ENCODE peak calls at places on chromosome 6, in ten cellular contexts. G is esophagus squamous epithelium, C is A549, Z is NB4, K is nephron progenitor cell, E is IMR-90, M is thyroid gland, H is upper lobe of left lung, D is DND-41, U is D721Med. O is an unnamed sample.

GRCh38 chr6:43644940-43645612 is at the start of gene RSPH9:
- DNase-seq in G (no peak), C (no peak), Z (no peak), K (peak), E (peak), M (peak), H (peak), D (no peak), U (no peak), O (peak)

GRCh38 chr6:6851059-6851658 is 256.6 kb upstream of the RREB1 start:
- DNase-seq in G (no peak), C (peak), Z (no peak), K (no peak), E (peak), M (no peak), H (no peak), D (no peak), U (no peak), O (no peak)

GRCh38 chr6:71403422-71404134 is 115.0 kb downstream of the OGFRL1 start:
- DNase-seq in G (no peak), C (no peak), Z (no peak), K (no peak), E (no peak), M (no peak), H (no peak), D (no peak), U (no peak), O (no peak)

GRCh38 chr6:122829456-122829855 is 40.4 kb downstream of the SMPDL3A start:
- DNase-seq in G (no peak), C (no peak), Z (no peak), K (no peak), E (no peak), M (no peak), H (no peak), D (no peak), U (no peak), O (no peak)

GRCh38 chr6:108163644-108164536 is 1.9 kb upstream of the NR2E1 start:
- DNase-seq in G (no peak), C (no peak), Z (peak), K (no peak), E (no peak), M (no peak), H (peak), D (no peak), U (no peak), O (no peak)

GRCh38 chr6:134175532-134176282 is 123.3 kb upstream of the SLC2A12 start:
- DNase-seq in G (peak), C (peak), Z (peak), K (no peak), E (peak), M (peak), H (peak), D (no peak), U (no peak), O (no peak)

GRCh38 chr6:76644231-76644630 is 571.8 kb upstream of the IMPG1 start:
- DNase-seq in G (no peak), C (no peak), Z (no peak), K (no peak), E (no peak), M (no peak), H (no peak), D (no peak), U (no peak), O (no peak)

GRCh38 chr6:109396319-109396718 is 14.1 kb upstream of the CD164 start:
- DNase-seq in G (no peak), C (no peak), Z (no peak), K (no peak), E (no peak), M (no peak), H (no peak), D (no peak), U (no peak), O (no peak)

GRCh38 chr6:168192195-168192900 is 113.3 kb upstream of the FRMD1 start:
- DNase-seq in G (no peak), C (no peak), Z (no peak), K (no peak), E (no peak), M (no peak), H (no peak), D (no peak), U (no peak), O (no peak)

GRCh38 chr6:39653631-39654030 is 71.6 kb downstream of the KIF6 start:
- DNase-seq in G (no peak), C (no peak), Z (no peak), K (no peak), E (no peak), M (no peak), H (no peak), D (no peak), U (no peak), O (no peak)

GRCh38 chr6:112118034-112118433 is 30.6 kb downstream of the FAM229B start:
- DNase-seq in G (no peak), C (no peak), Z (no peak), K (no peak), E (peak), M (no peak), H (no peak), D (no peak), U (no peak), O (no peak)

DNA sequence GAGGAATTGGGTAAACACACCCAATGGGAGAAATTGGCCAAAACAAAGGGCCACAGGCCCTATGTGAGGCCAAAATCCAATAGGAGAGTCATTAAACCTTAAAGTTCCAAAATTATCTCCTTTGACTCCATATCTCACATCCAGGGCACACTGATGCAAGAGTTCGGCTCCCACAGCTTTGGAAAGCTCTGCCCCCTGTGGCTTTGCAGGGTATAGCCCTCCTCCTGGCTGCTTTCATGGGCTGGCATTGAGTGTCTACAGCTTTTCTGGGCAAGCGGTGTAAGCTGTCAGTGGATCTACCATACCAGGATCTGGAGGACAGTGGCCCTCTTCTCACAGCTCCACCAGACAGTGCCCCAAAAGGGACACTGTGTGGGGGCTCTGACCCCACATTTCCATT is 160.5 kb downstream of the ADGRG6 start:
- DNase-seq in G (no peak), C (no peak), Z (no peak), K (no peak), E (no peak), M (no peak), H (no peak), D (no peak), U (no peak), O (no peak)
- TF ChIP-seq CTCF in G (no peak), C (no peak), Z (peak), K (no peak), E (no peak), M (no peak), H (no peak), D (peak), U (no peak), O (no peak)

DNA sequence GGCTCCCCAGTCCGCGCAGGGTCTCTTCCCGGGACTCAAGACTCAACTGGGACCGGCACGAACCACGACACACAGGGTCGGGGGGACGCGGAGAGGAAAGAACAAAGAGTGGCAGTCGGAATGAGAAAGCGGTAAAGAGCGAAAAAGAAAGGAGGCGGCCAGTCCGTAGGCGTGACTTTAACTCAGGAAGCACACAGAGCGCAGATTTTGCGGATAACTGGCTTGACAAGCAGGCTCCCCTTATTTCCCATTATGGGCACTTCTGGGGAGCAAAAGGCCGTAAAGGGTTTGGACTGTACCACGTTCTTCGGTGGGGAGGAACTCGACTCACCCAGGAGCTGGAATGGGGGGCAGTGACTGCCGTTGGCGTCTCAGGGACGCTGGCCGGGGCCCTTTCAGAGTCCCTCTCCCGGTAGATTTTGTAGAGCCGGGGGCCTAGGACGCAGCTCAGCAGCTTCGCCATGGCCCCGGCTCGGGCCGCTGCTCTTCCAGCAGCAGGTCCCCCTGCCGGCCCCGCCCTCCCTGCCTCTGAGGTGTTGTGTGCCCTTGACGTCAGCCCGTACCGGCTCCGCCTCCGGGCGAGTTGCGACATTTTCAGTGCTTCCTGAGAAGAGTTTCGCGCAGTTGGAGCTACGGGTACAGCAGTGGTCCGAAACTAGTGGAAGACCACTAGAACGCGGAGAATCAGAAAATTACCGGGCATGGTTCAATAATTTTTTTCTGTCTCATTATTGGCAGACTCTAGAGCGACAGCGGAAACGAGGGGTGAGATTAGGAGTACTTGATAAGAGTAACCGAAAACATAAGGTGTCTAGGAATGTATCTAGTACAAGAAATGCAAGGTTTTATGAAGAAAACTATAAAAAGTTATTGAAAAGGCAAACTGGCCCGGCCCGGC is at the start of gene ABHD16A:
- DNase-seq in G (peak), C (peak), Z (peak), K (peak), E (peak), M (peak), H (peak), D (peak), U (peak), O (peak)
- TF ChIP-seq CTCF in G (peak), C (no peak), Z (no peak), K (no peak), E (no peak), M (no peak), H (peak), D (no peak), U (no peak), O (no peak)

DNA sequence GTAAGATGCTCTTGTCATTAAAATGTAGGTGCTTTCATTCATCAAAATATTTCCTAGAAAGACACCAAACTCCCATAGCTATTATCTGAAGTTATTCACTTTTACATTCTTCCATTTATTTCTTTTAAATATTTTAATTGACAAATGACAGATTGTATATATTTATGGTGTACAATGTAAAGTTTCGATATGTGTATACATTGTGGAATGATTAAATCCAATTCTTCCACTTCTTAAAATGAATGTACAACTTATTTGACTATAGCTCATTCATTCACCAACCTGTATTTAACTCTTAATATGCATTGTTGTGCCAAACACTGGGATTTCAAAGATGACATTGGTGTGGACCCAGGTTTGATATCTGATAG is 41.0 kb downstream of the CCN2 start:
- DNase-seq in G (no peak), C (no peak), Z (no peak), K (no peak), E (no peak), M (no peak), H (no peak), D (no peak), U (no peak), O (no peak)
- TF ChIP-seq CTCF in G (no peak), C (no peak), Z (no peak), K (peak), E (no peak), M (no peak), H (no peak), D (no peak), U (no peak), O (no peak)

GRCh38 chr6:121664199-121664598 is 228.8 kb downstream of the GJA1 start:
- DNase-seq in G (no peak), C (no peak), Z (no peak), K (no peak), E (peak), M (no peak), H (no peak), D (no peak), U (no peak), O (no peak)

GRCh38 chr6:121663292-121663691 is 227.8 kb downstream of the GJA1 start:
- DNase-seq in G (no peak), C (no peak), Z (no peak), K (no peak), E (no peak), M (no peak), H (no peak), D (no peak), U (no peak), O (no peak)

GRCh38 chr6:121657972-121658371 is 222.5 kb downstream of the GJA1 start:
- DNase-seq in G (no peak), C (no peak), Z (no peak), K (no peak), E (no peak), M (no peak), H (no peak), D (no peak), U (no peak), O (no peak)

DNA sequence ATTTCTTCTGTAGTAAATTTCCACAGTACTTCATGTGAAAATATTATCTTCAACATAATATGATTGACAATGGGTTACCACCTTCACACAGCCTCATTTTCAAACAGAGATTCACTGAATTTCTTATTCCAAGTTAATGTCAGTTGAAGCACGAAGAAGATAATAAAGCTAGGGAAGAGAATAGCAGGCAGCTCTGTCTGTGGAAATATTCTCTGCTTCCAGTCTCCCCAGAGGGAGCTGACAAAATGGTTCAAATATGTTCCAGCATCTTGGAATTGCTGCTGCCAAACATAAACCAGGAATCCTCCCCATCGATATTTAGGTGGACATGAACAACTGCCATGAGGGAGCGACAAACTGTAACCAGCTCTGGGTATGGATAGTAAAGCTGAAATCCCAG is 224.8 kb downstream of the GJA1 start:
- DNase-seq in G (no peak), C (no peak), Z (no peak), K (no peak), E (no peak), M (no peak), H (no peak), D (no peak), U (no peak), O (no peak)
- TF ChIP-seq CTCF in G (no peak), C (no peak), Z (no peak), K (no peak), E (no peak), M (no peak), H (no peak), D (no peak), U (no peak), O (no peak)

GRCh38 chr6:28303570-28303969 is 22.2 kb downstream of the PGBD1 start:
- DNase-seq in G (no peak), C (no peak), Z (no peak), K (no peak), E (no peak), M (no peak), H (no peak), D (no peak), U (no peak), O (no peak)
- TF ChIP-seq CTCF in G (no peak), C (no peak), Z (no peak), K (no peak), E (no peak), M (no peak), H (no peak), D (no peak), U (no peak), O (no peak)

GRCh38 chr6:152748843-152749242 is 1.8 kb upstream of the VIP start:
- DNase-seq in G (no peak), C (no peak), Z (peak), K (no peak), E (peak), M (no peak), H (no peak), D (no peak), U (no peak), O (no peak)
- TF ChIP-seq CTCF in G (no peak), C (peak), Z (no peak), K (no peak), E (peak), M (no peak), H (no peak), D (peak), U (peak), O (no peak)

DNA sequence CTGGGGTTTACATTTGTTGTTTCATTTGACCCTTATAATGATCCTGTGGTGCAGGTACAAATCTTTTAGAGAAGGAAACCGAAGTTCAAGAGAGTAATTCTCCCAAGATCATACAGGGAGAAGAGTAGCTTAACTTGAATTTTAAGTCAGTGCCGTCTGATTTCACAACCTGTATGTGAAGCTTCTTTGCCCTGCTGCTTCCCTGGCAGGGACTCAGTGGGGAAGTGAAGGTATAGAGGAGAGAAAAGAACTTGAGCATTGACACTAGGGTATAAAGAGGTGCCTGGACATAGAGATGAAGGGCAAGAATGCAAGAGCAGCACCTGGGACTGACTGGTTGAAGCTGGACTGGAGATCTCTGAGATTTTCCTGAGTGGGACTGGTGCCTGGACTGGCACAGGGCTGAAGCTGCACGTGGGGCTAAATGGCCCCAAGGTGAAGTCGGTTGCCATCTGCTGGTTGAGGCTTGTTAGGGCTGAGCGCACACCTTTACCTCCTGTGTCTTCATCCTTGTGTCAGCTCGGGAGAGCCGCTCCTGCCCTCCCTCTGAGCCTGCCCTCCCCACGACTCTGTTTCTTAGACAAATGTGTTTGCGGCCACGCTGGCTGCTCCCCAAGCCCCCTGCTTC is 41.8 kb downstream of the FARS2 start:
- DNase-seq in G (no peak), C (peak), Z (no peak), K (peak), E (peak), M (peak), H (no peak), D (no peak), U (no peak), O (peak)
- TF ChIP-seq CTCF in G (peak), C (peak), Z (no peak), K (peak), E (peak), M (peak), H (peak), D (peak), U (no peak), O (no peak)

DNA sequence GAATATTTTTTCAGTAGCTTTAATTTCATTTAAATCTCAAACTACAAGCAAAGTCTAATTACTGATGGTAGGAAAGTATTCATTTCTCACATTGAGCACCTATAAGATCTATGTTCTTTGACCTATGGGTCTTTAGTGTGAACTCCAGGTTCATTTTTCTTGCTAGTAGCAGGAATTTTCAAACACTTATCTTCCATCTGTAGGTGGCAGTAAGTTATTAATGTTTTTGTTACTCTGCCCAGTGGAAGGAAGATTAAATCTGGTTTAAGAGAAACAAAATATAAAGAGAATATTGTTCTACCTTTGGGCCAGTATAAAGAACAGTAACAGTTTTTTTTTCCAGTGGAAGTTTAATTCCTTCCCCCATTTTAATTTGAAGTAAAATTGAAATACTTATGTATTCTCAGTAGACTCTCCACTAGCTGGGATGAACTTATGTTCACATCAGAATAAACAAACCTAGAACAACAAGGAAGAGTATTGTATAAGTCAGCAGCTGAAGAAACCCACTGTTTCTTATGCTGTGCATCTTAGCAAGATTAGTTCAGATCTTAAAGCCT is 328.2 kb downstream of the PHF3 start:
- DNase-seq in G (no peak), C (no peak), Z (no peak), K (no peak), E (no peak), M (no peak), H (no peak), D (no peak), U (no peak), O (no peak)
- TF ChIP-seq CTCF in G (no peak), C (no peak), Z (no peak), K (no peak), E (peak), M (peak), H (no peak), D (no peak), U (peak), O (no peak)

O was measured in activated B cell treated with CpG ODN at 0.5 μM for 24 hours.